ENCODE peak calls at places on chromosomes 13 and 19, in seven cellular contexts. S is caudate nucleus; F is hippocampal formation; M is stimulated activated CD8-positive, alpha-beta memory T cell treated with anti-CD3 and anti-CD28 coated beads, Interleukin-4, amount 100 ng/mL, for 24 hours; H is activated naive CD8-positive, alpha-beta T cell treated with anti-CD3 and anti-CD28 coated beads, Interleukin-2, amount 50 U/mL, for 24 hours; D is sciatic nerve; K is CD8-positive, alpha-beta memory T cell. X is an unnamed sample.

GRCh38 chr13:69904784-69905183 is 202.8 kb upstream of the ATXN8OS start:
- DNase-seq in S (no peak), F (no peak), M (no peak), H (no peak), D (no peak), K (no peak), X (no peak)

GRCh38 chr19:35206379-35206778 is 22.2 kb downstream of the FAM187B start:
- DNase-seq in S (no peak), F (no peak), M (no peak), H (no peak), D (no peak), K (peak), X (no peak)

GRCh38 chr13:30600470-30600869 is 17.2 kb upstream of the USPL1 start:
- DNase-seq in S (no peak), F (no peak), M (no peak), H (no peak), D (no peak), K (no peak), X (no peak)

GRCh38 chr19:18202759-18203407 is 959 bp downstream of the RAB3A start:
- DNase-seq in S (peak), F (peak), M (no peak), H (peak), D (peak), K (peak), X (peak)

GRCh38 chr13:51632643-51633357 is 48.5 kb downstream of the WDFY2 start:
- DNase-seq in S (peak), F (peak), M (no peak), H (no peak), D (no peak), K (no peak), X (no peak)

GRCh38 chr13:59906413-59907027 is 257.2 kb downstream of the DIAPH3 start:
- DNase-seq in S (no peak), F (no peak), M (no peak), H (no peak), D (no peak), K (no peak), X (no peak)

GRCh38 chr19:50703915-50704548 is 15.6 kb downstream of the SHANK1 start:
- DNase-seq in S (no peak), F (no peak), M (no peak), H (no peak), D (no peak), K (no peak), X (no peak)

GRCh38 chr19:7265963-7266362 is 28.3 kb downstream of the INSR start:
- DNase-seq in S (no peak), F (no peak), M (no peak), H (no peak), D (no peak), K (no peak), X (peak)

GRCh38 chr19:2115911-2116426 is 19.3 kb downstream of the IZUMO4 start:
- DNase-seq in S (no peak), F (no peak), M (no peak), H (no peak), D (no peak), K (no peak), X (no peak)

GRCh38 chr19:45154064-45154827 is 6.5 kb downstream of the NKPD1 start:
- DNase-seq in S (no peak), F (no peak), M (no peak), H (no peak), D (no peak), K (no peak), X (no peak)

X was measured in left lung.